ENCODE peak calls at places on chromosomes 5 and 9, in nine cellular contexts. N is occipital lobe; B is fibroblast of the conjunctiva; A is MCF 10A; Z is AG04450; W is stimulated activated CD4-positive, alpha-beta T cell treated with anti-CD3 and anti-CD28 coated beads, Interleukin-1b, Interleukin-23, amount 100 ng/mL, for 4 hours; I is amniotic stem cell; L is activated T-cell treated with anti-CD3 and anti-CD28 coated beads, Interleukin-2, amount 50 U/mL, for 72 hours; J is globus pallidus. K is an unnamed sample.

GRCh38 chr9:16815042-16815441 is 55.4 kb downstream of the BNC2 start:
- DNase-seq in N (no peak), B (no peak), A (no peak), Z (no peak), W (no peak), I (no peak), L (no peak), J (no peak), K (no peak)

GRCh38 chr5:14983666-14984441 is 112.3 kb upstream of the ANKH start:
- DNase-seq in N (no peak), B (no peak), A (no peak), Z (no peak), W (peak; percentile 14), I (no peak), L (no peak), J (no peak), K (peak; percentile 49)

GRCh38 chr9:109012009-109012875 is 1.1 kb downstream of the CTNNAL1 start:
- DNase-seq in N (peak; percentile 63), B (peak; percentile 87), A (peak; percentile 99), Z (peak; percentile 74), W (peak; percentile 34), I (peak; percentile 82), L (peak; percentile 61), J (peak; percentile 16), K (peak; percentile 56)

GRCh38 chr9:129126789-129127618 is 15.8 kb downstream of the PTPA start:
- DNase-seq in N (no peak), B (no peak), A (no peak), Z (no peak), W (no peak), I (no peak), L (no peak), J (peak; percentile 72), K (no peak)

GRCh38 chr5:40227366-40227765 is 452.3 kb upstream of the PTGER4 start:
- DNase-seq in N (no peak), B (no peak), A (no peak), Z (peak; percentile 66), W (no peak), I (no peak), L (no peak), J (no peak), K (no peak)

GRCh38 chr9:75873707-75874106 is 16.8 kb upstream of the PCSK5 start:
- DNase-seq in N (no peak), B (no peak), A (no peak), Z (no peak), W (no peak), I (no peak), L (no peak), J (peak; percentile 43), K (no peak)

GRCh38 chr9:107226431-107226830 is 56.6 kb upstream of the RAD23B start:
- DNase-seq in N (no peak), B (no peak), A (peak; percentile 44), Z (no peak), W (no peak), I (no peak), L (no peak), J (no peak), K (no peak)

GRCh38 chr5:1951165-1951816 is 68.6 kb upstream of the IRX4 start:
- DNase-seq in N (no peak), B (no peak), A (no peak), Z (no peak), W (no peak), I (no peak), L (no peak), J (no peak), K (no peak)

GRCh38 chr5:109143001-109143400 is 266.8 kb downstream of the PJA2 start:
- DNase-seq in N (no peak), B (no peak), A (no peak), Z (no peak), W (no peak), I (no peak), L (no peak), J (no peak), K (no peak)

GRCh38 chr9:86821011-86821845 is 126.1 kb downstream of the GAS1 start:
- DNase-seq in N (no peak), B (no peak), A (no peak), Z (no peak), W (no peak), I (peak; percentile 1), L (no peak), J (no peak), K (no peak)

GRCh38 chr5:169521366-169521983 is 62.1 kb upstream of the SPDL1 start:
- DNase-seq in N (no peak), B (no peak), A (peak; percentile 18), Z (no peak), W (no peak), I (no peak), L (no peak), J (no peak), K (no peak)

GRCh38 chr5:106414342-106414741 is 1256.4 kb downstream of the EFNA5 start:
- DNase-seq in N (no peak), B (no peak), A (no peak), Z (no peak), W (no peak), I (no peak), L (no peak), J (no peak), K (no peak)

GRCh38 chr9:110095238-110095637 is 112.7 kb downstream of the C9orf152 start:
- DNase-seq in N (no peak), B (no peak), A (no peak), Z (no peak), W (no peak), I (no peak), L (no peak), J (no peak), K (no peak)

GRCh38 chr9:3906437-3907213 is 380.8 kb upstream of the RFX3 start:
- DNase-seq in N (no peak), B (peak; percentile 45), A (peak; percentile 86), Z (peak; percentile 83), W (no peak), I (peak; percentile 68), L (no peak), J (no peak), K (no peak)

GRCh38 chr9:121754655-121755436 is 103.4 kb downstream of the DAB2IP start:
- DNase-seq in N (no peak), B (no peak), A (no peak), Z (no peak), W (no peak), I (no peak), L (no peak), J (no peak), K (no peak)

GRCh38 chr9:34564617-34565016 is 24.9 kb downstream of the CNTFR start:
- DNase-seq in N (no peak), B (no peak), A (no peak), Z (no peak), W (no peak), I (no peak), L (no peak), J (no peak), K (no peak)

GRCh38 chr5:164832545-164832944 is 1327.1 kb downstream of the MAT2B start:
- DNase-seq in N (no peak), B (no peak), A (no peak), Z (no peak), W (no peak), I (no peak), L (no peak), J (peak; percentile 31), K (no peak)

GRCh38 chr9:70491798-70492736 is 77.6 kb upstream of the KLF9 start:
- DNase-seq in N (no peak), B (no peak), A (no peak), Z (no peak), W (no peak), I (no peak), L (no peak), J (no peak), K (no peak)

GRCh38 chr5:159990506-159990905 is 18.4 kb upstream of the TTC1 start:
- DNase-seq in N (no peak), B (no peak), A (peak; percentile 35), Z (no peak), W (no peak), I (no peak), L (no peak), J (no peak), K (no peak)

GRCh38 chr9:19386469-19387044 is 6.5 kb upstream of the RPS6 start:
- DNase-seq in N (no peak), B (no peak), A (no peak), Z (no peak), W (no peak), I (no peak), L (no peak), J (no peak), K (no peak)

GRCh38 chr9:105539452-105539851 is 18.5 kb upstream of the FKTN start:
- DNase-seq in N (no peak), B (no peak), A (no peak), Z (no peak), W (no peak), I (no peak), L (no peak), J (no peak), K (no peak)

GRCh38 chr5:106880656-106881055 is 790.1 kb downstream of the EFNA5 start:
- DNase-seq in N (no peak), B (no peak), A (peak; percentile 81), Z (no peak), W (no peak), I (no peak), L (no peak), J (no peak), K (no peak)

GRCh38 chr9:122336836-122337560 is 33.8 kb upstream of the PTGS1 start:
- DNase-seq in N (no peak), B (no peak), A (no peak), Z (no peak), W (no peak), I (no peak), L (no peak), J (no peak), K (no peak)

GRCh38 chr5:150175536-150175935 is 9.0 kb downstream of the CDX1 start:
- DNase-seq in N (no peak), B (no peak), A (peak; percentile 65), Z (no peak), W (no peak), I (no peak), L (no peak), J (no peak), K (no peak)

GRCh38 chr9:136644593-136645342 is 17.9 kb upstream of the EGFL7 start:
- DNase-seq in N (no peak), B (no peak), A (no peak), Z (no peak), W (peak; percentile 65), I (no peak), L (peak; percentile 78), J (peak; percentile 29), K (peak; percentile 50)

GRCh38 chr5:153671653-153672346 is 181.3 kb downstream of the GRIA1 start:
- DNase-seq in N (no peak), B (no peak), A (no peak), Z (no peak), W (no peak), I (no peak), L (no peak), J (no peak), K (no peak)

GRCh38 chr9:104831681-104832080 is 67.8 kb downstream of the NIPSNAP3B start:
- DNase-seq in N (no peak), B (peak; percentile 17), A (peak; percentile 37), Z (no peak), W (no peak), I (peak; percentile 33), L (no peak), J (no peak), K (no peak)

GRCh38 chr5:140041492-140042421 is 1.3 kb downstream of the NRG2 start:
- DNase-seq in N (peak; percentile 42), B (peak; percentile 24), A (peak; percentile 98), Z (no peak), W (no peak), I (no peak), L (peak; percentile 1), J (peak; percentile 73), K (peak; percentile 22)

GRCh38 chr9:136339173-136339957 is 12.0 kb downstream of the GPSM1 start:
- DNase-seq in N (no peak), B (no peak), A (peak; percentile 73), Z (no peak), W (no peak), I (no peak), L (peak; percentile 50), J (peak; percentile 72), K (peak; percentile 74)

GRCh38 chr5:90421136-90421535 is 11.6 kb upstream of the CETN3 start:
- DNase-seq in N (no peak), B (no peak), A (no peak), Z (no peak), W (no peak), I (no peak), L (no peak), J (no peak), K (no peak)

GRCh38 chr5:95822038-95822407 is 503 bp downstream of the GLRX start:
- DNase-seq in N (peak; percentile 43), B (no peak), A (peak; percentile 49), Z (no peak), W (no peak), I (no peak), L (no peak), J (peak; percentile 51), K (peak; percentile 74)